ENCODE peak calls at places on chromosomes 11 and 22, in four cellular contexts. One of them, this sample, is unnamed.

GRCh38 chr22:20430641-20431519 is 6.7 kb downstream of the SCARF2 start:
- DNase-seq in left cardiac atrium: peak
- DNase-seq in GM13976: peak
- DNase-seq in GM23248: peak
- DNase-seq in this sample: peak

GRCh38 chr22:37270928-37271650 is 11.2 kb upstream of the CYTH4 start:
- DNase-seq in left cardiac atrium: no peak
- DNase-seq in GM13976: no peak
- DNase-seq in GM23248: peak
- DNase-seq in this sample: no peak

GRCh38 chr11:73784080-73784634 is 3.5 kb upstream of the MRPL48 start:
- DNase-seq in left cardiac atrium: no peak
- DNase-seq in GM13976: no peak
- DNase-seq in GM23248: peak
- DNase-seq in this sample: no peak

GRCh38 chr11:73011126-73011817 is 130.8 kb downstream of the FCHSD2 start:
- DNase-seq in left cardiac atrium: no peak
- DNase-seq in GM13976: no peak
- DNase-seq in GM23248: no peak
- DNase-seq in this sample: no peak

GRCh38 chr11:106770489-106771100 is 247.7 kb downstream of the GUCY1A2 start:
- DNase-seq in left cardiac atrium: no peak
- DNase-seq in GM13976: no peak
- DNase-seq in GM23248: peak
- DNase-seq in this sample: no peak

GRCh38 chr11:29227816-29228215 is 789.0 kb downstream of the KCNA4 start:
- DNase-seq in left cardiac atrium: no peak
- DNase-seq in GM13976: no peak
- DNase-seq in GM23248: no peak
- DNase-seq in this sample: no peak

GRCh38 chr22:35742342-35743100 is 24.8 kb downstream of the APOL5 start:
- DNase-seq in left cardiac atrium: no peak
- DNase-seq in GM13976: no peak
- DNase-seq in GM23248: peak
- DNase-seq in this sample: no peak

GRCh38 chr11:36540998-36541397 is 26.8 kb upstream of the RAG1 start:
- DNase-seq in left cardiac atrium: no peak
- DNase-seq in GM13976: peak
- DNase-seq in GM23248: peak
- DNase-seq in this sample: peak

GRCh38 chr11:70483077-70483861 is 84.9 kb downstream of the CTTN start:
- DNase-seq in left cardiac atrium: no peak
- DNase-seq in GM13976: peak
- DNase-seq in GM23248: peak
- DNase-seq in this sample: peak

GRCh38 chr11:68942751-68943271 is 38.0 kb downstream of the MRGPRD start:
- DNase-seq in left cardiac atrium: peak
- DNase-seq in GM13976: peak
- DNase-seq in GM23248: no peak
- DNase-seq in this sample: no peak

GRCh38 chr11:105610796-105611361 is 1.0 kb downstream of the GRIA4 start:
- DNase-seq in left cardiac atrium: no peak
- DNase-seq in GM13976: no peak
- DNase-seq in GM23248: no peak
- DNase-seq in this sample: no peak

GRCh38 chr11:130439160-130439519 is 9.3 kb upstream of the ADAMTS15 start:
- DNase-seq in left cardiac atrium: no peak
- DNase-seq in GM13976: no peak
- DNase-seq in GM23248: no peak
- DNase-seq in this sample: no peak

GRCh38 chr11:14253437-14253836 is 105.5 kb downstream of the RRAS2 start:
- DNase-seq in left cardiac atrium: no peak
- DNase-seq in GM13976: no peak
- DNase-seq in GM23248: no peak
- DNase-seq in this sample: no peak

GRCh38 chr22:27719535-27720227 is 81.9 kb downstream of the MN1 start:
- DNase-seq in left cardiac atrium: peak
- DNase-seq in GM13976: no peak
- DNase-seq in GM23248: peak
- DNase-seq in this sample: no peak

GRCh38 chr11:93330446-93330984 is at the start of gene DEUP1:
- DNase-seq in left cardiac atrium: peak
- DNase-seq in GM13976: peak
- DNase-seq in GM23248: peak
- DNase-seq in this sample: peak

GRCh38 chr11:9753031-9753430 is 89.2 kb downstream of the SWAP70 start:
- DNase-seq in left cardiac atrium: no peak
- DNase-seq in GM13976: no peak
- DNase-seq in GM23248: peak
- DNase-seq in this sample: no peak

GRCh38 chr11:100719809-100720221 is 32.7 kb downstream of the ARHGAP42 start:
- DNase-seq in left cardiac atrium: peak
- DNase-seq in GM13976: no peak
- DNase-seq in GM23248: peak
- DNase-seq in this sample: no peak

This sample was measured in GM20000.